ENCODE peak calls at places on chromosomes 12 and 14, in four cellular contexts. Q is H1, Z is GM12878, L is HepG2. R is an unnamed sample.

GRCh38 chr12:32997471-32997870 is 100.9 kb upstream of the PKP2 start:
- DNase-seq in Z (no peak), L (no peak), Q (no peak), R (no peak)

GRCh38 chr12:57224973-57225679 is 4.4 kb upstream of the SHMT2 start:
- DNase-seq in Q (no peak), L (no peak), Z (no peak), R (no peak)

GRCh38 chr14:66495214-66496098 is 9.3 kb downstream of the CCDC196 start:
- DNase-seq in L (peak; percentile 65), Q (no peak), Z (peak; percentile 45), R (peak; percentile 40)

GRCh38 chr14:59869381-59870255 is 958 bp downstream of the RTN1 start:
- DNase-seq in Q (no peak), L (no peak), Z (no peak), R (peak; percentile 53)

GRCh38 chr12:68636268-68636667 is 25.6 kb downstream of the RAP1B start:
- DNase-seq in Z (no peak), L (no peak), Q (no peak), R (no peak)

GRCh38 chr12:88895634-88896033 is 315.4 kb upstream of the KITLG start:
- DNase-seq in Q (no peak), Z (no peak), L (no peak), R (no peak)

GRCh38 chr14:38432186-38432585 is 176.3 kb upstream of the CLEC14A start:
- DNase-seq in L (no peak), Q (no peak), Z (no peak), R (no peak)

GRCh38 chr12:15278816-15279658 is 43.3 kb upstream of the PTPRO start:
- DNase-seq in Q (no peak), Z (no peak), L (no peak), R (peak; percentile 63)

GRCh38 chr12:81598205-81598604 is 160.9 kb downstream of the PPFIA2 start:
- DNase-seq in L (no peak), Q (no peak), Z (no peak), R (peak; percentile 7)

GRCh38 chr12:1593232-1594044 is 943 bp downstream of the FBXL14 start:
- DNase-seq in Z (no peak), Q (no peak), L (no peak), R (peak; percentile 61)

GRCh38 chr14:87111741-87112140 is 881.2 kb downstream of the GALC start:
- DNase-seq in L (no peak), Q (no peak), Z (no peak), R (no peak)

GRCh38 chr14:104284636-104285482 is 146.5 kb downstream of the KIF26A start:
- DNase-seq in Q (no peak), L (no peak), Z (no peak), R (peak; percentile 16)

GRCh38 chr12:131007031-131007793 is 53.5 kb downstream of the ADGRD1 start:
- DNase-seq in Q (no peak), Z (no peak), L (peak; percentile 25), R (peak; percentile 89)

GRCh38 chr12:80189241-80189640 is 89.9 kb downstream of the OTOGL start:
- DNase-seq in Z (no peak), Q (no peak), L (no peak), R (no peak)

GRCh38 chr14:98514016-98514415 is 758.0 kb downstream of the BCL11B start:
- DNase-seq in Z (no peak), Q (no peak), L (no peak), R (no peak)

GRCh38 chr12:52235001-52235760 is 2.1 kb downstream of the KRT7 start:
- DNase-seq in L (no peak), Z (no peak), Q (no peak), R (peak; percentile 16)

GRCh38 chr12:22406622-22407021 is 72.1 kb upstream of the ST8SIA1 start:
- DNase-seq in Q (no peak), Z (no peak), L (no peak), R (no peak)

GRCh38 chr14:105865266-105865903 is 339.0 kb downstream of the TMEM121 start:
- DNase-seq in Z (no peak), Q (no peak), L (no peak), R (no peak)

GRCh38 chr12:32533971-32534590 is 134.7 kb downstream of the FGD4 start:
- DNase-seq in Q (no peak), L (peak; percentile 94), Z (no peak), R (peak; percentile 36)

GRCh38 chr14:49173765-49174373 is 412.3 kb downstream of the RPS29 start:
- DNase-seq in Q (peak; percentile 53), L (peak; percentile 63), Z (peak; percentile 27), R (peak; percentile 52)

GRCh38 chr14:75643985-75644384 is 16.7 kb downstream of the ERG28 start:
- DNase-seq in Q (no peak), Z (no peak), L (peak; percentile 73), R (no peak)

GRCh38 chr12:12349711-12350665 is at the start of gene MANSC1:
- DNase-seq in Z (no peak), L (peak; percentile 24), Q (no peak), R (peak; percentile 89)

GRCh38 chr14:31420013-31420318 is 384 bp downstream of the HEATR5A start:
- DNase-seq in Z (no peak), Q (no peak), L (peak; percentile 90), R (peak; percentile 75)

GRCh38 chr14:31418440-31418839 is 1.9 kb downstream of the HEATR5A start:
- DNase-seq in L (no peak), Q (no peak), Z (no peak), R (no peak)

GRCh38 chr14:31419179-31420012 is 954 bp downstream of the HEATR5A start:
- DNase-seq in Z (no peak), Q (no peak), L (no peak), R (no peak)

GRCh38 chr14:31421200-31421599 is 850 bp upstream of the HEATR5A start:
- DNase-seq in Q (no peak), L (peak; percentile 26), Z (no peak), R (no peak)

DNA sequence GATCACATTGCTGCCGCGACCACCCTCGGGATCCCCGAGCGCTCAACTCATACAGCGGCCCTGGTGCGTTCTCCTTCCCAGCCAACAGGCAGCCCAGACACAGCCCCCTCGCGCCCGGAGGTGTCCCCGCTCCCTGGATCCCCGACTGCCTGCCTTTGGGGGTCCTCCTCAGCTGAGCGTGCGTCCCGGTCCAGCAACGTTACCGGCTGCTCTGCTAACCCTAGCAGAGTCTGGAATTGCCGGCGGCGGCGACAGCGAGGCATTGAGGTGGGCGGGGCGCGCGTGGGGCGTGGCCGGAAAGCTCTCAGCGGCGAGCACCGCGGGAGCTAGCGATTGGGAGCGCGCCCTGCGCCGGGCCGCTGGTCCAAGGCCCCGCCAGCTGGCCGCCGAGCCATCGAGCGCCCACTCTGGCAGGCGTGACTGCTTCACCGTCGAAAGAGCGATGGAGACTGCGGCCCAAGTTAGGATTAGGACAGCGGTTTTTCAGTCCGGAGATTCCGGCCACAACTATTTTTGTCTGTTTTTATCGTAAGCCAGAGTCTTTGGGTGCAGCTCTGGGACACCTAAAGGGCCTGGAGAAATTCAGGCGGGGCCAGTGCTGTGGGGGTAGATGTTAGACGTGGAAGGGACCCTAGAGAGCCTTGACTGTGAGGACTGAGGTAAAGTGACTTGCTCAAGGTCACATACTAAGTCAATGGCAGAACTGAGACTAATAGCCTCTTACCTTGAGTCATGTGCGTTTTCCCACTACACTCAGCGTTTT is at the start of gene HEATR5A:
- DNase-seq in Z (peak; percentile 69), Q (peak; percentile 79), L (peak; percentile 98), R (peak; percentile 95)
- TF ChIP-seq CTCF in Z (peak; percentile 20), Q (no peak), L (peak; percentile 76), R (peak; percentile 20)

GRCh38 chr12:77535734-77536133 is 295.0 kb upstream of the NAV3 start:
- DNase-seq in Z (no peak), L (no peak), Q (no peak), R (no peak)
- TF ChIP-seq TCF12 in Z (no peak), L (no peak), Q (no peak), R (no peak)

GRCh38 chr12:6362383-6362782 is 13.0 kb downstream of the SCNN1A start:
- DNase-seq in L (no peak), Q (no peak), Z (no peak), R (no peak)
- TF ChIP-seq CTCF in L (no peak), Q (no peak), Z (no peak), R (no peak)

DNA sequence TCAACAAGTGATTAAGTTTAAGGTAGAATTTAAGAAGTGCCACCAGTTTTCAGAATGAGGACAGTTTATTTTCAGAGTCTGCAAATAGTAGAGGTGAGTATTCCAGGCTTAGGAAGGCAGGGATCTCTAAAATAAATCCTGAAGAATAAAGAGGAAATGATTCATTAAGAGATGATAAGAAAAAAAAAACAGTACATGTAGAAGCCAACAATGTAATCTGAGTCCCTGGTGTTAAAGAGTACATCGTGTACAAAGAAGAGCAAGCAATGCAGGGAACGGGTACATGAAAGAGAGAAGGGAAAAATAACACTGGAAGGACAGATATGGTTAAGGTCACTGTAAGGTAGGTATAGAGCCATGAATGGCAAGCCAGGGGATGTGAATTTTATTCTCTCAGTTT is 95.2 kb upstream of the FOXG1 start:
- DNase-seq in Q (no peak), Z (no peak), L (no peak), R (no peak)
- TF ChIP-seq TCF12 in Q (no peak), Z (no peak), L (no peak), R (no peak)